ENCODE peak calls at places on chromosome 18, in four cellular contexts. K is neural crest cell, H is endothelial cell, D is H9. J is an unnamed sample.

GRCh38 chr18:6161549-6161948 is 253.2 kb downstream of the L3MBTL4 start:
- DNase-seq in H (no peak), K (no peak), D (no peak), J (peak; percentile 13)

GRCh38 chr18:3832211-3832610 is 382.2 kb downstream of the TGIF1 start:
- DNase-seq in K (no peak), H (no peak), D (no peak), J (no peak)

GRCh38 chr18:13647761-13648160 is 78.6 kb downstream of the FAM210A start:
- DNase-seq in H (no peak), D (no peak), K (no peak), J (no peak)

GRCh38 chr18:45730832-45731545 is 7.0 kb downstream of the SLC14A1 start:
- DNase-seq in H (no peak), K (no peak), D (no peak), J (no peak)

GRCh38 chr18:59549797-59550516 is 147.3 kb downstream of the CCBE1 start:
- DNase-seq in D (no peak), K (no peak), H (no peak), J (no peak)

GRCh38 chr18:12420831-12421421 is 13.2 kb downstream of the PRELID3A start:
- DNase-seq in D (peak; percentile 73), H (peak; percentile 27), K (peak; percentile 43), J (peak; percentile 48)

GRCh38 chr18:56168049-56168781 is 470.2 kb downstream of the TXNL1 start:
- DNase-seq in K (no peak), H (no peak), D (no peak), J (no peak)

GRCh38 chr18:4017479-4017878 is 437.6 kb downstream of the DLGAP1 start:
- DNase-seq in H (peak; percentile 15), K (no peak), D (peak; percentile 65), J (peak; percentile 27)

GRCh38 chr18:56517181-56517580 is 121.2 kb downstream of the TXNL1 start:
- DNase-seq in K (no peak), H (no peak), D (no peak), J (no peak)

GRCh38 chr18:45851196-45851925 is 25.9 kb downstream of the SIGLEC15 start:
- DNase-seq in D (no peak), K (no peak), H (no peak), J (no peak)

DNA sequence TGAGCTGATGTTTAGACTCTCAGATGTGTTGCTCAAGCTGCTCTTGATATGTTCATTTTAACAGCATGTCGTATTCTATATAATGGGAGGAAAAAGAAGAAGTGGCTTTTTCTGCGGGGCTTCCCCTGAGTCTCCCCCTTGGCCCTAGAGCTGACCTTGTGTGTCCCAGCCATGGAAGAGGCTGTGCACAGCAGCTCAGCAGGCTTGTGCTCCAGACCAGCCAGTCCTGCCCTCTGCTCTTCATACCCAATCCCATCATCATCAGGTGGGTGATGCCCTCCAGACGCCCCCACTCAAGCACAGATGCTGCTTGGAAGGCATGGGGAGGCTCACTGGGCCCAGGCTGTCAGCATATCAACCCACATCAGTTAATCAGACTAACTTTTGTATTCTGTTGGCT is 155.1 kb upstream of the CELF4 start:
- DNase-seq in H (no peak), K (no peak), D (no peak), J (no peak)
- TF ChIP-seq CTCF in H (no peak), K (no peak), D (no peak), J (no peak)

GRCh38 chr18:57906852-57907251 is 103.7 kb upstream of the ATP8B1 start:
- DNase-seq in K (no peak), D (no peak), H (no peak), J (no peak)
- TF ChIP-seq CTCF in K (no peak), D (peak; percentile 49), H (no peak), J (no peak)

GRCh38 chr18:78984941-78985784 is 5.5 kb downstream of the SALL3 start:
- DNase-seq in K (peak; percentile 28), H (peak; percentile 45), D (peak; percentile 81), J (no peak)
- TF ChIP-seq CTCF in K (peak; percentile 49), H (no peak), D (peak; percentile 71), J (peak; percentile 58)

DNA sequence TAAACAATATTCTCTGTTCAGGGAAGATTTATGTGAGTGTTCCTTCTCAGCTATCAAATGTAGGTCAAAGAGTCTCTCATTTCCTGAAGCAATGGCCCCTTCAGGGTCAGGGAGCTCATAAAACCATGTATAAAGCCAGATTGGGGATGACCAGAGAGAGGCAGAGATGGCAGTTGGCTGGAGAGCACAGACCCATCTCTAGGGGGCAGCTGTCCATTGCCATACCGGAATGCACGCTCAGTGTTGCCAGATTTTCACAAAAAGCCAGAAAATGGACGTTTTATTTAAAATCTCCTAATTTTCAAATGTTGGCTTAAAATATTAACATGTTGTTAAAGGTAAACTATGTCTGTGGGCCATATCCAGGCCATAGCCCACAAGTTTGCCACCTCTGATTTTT is 1920.7 kb upstream of the CELF4 start:
- DNase-seq in D (no peak), H (no peak), K (no peak), J (no peak)
- TF ChIP-seq CTCF in D (peak; percentile 62), H (no peak), K (no peak), J (no peak)

GRCh38 chr18:48028716-48029115 is 98.3 kb upstream of the SMAD2 start:
- DNase-seq in H (no peak), D (no peak), K (no peak), J (no peak)

GRCh38 chr18:48026216-48026615 is 95.8 kb upstream of the SMAD2 start:
- DNase-seq in K (no peak), H (no peak), D (no peak), J (no peak)

GRCh38 chr18:48029296-48029986 is 99.0 kb upstream of the SMAD2 start:
- DNase-seq in D (no peak), H (no peak), K (no peak), J (no peak)

GRCh38 chr18:48027401-48027931 is 97.0 kb upstream of the SMAD2 start:
- DNase-seq in K (no peak), D (no peak), H (peak; percentile 30), J (no peak)

DNA sequence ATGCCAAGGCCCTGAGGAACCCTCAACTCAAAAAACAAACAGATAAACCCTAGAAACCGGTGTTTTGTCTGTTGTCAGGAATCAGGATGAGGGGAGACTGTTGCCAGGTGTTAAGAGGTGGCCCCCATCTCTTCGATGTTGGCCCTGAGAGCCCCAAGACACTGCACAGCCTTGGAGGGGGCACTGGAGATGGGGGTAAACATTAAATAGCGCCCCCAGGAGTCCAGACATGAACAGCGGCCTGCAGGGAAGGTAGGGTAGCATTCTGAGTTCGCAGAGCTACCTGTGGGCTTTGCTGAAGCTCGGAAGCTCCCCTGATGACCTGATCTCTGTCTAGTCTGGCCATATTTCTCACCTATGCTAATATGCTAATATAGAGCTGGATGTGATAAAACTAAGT is 97.6 kb upstream of the SMAD2 start:
- DNase-seq in H (no peak), D (no peak), K (no peak), J (no peak)
- TF ChIP-seq CTCF in H (peak; percentile 37), D (peak; percentile 48), K (no peak), J (no peak)

DNA sequence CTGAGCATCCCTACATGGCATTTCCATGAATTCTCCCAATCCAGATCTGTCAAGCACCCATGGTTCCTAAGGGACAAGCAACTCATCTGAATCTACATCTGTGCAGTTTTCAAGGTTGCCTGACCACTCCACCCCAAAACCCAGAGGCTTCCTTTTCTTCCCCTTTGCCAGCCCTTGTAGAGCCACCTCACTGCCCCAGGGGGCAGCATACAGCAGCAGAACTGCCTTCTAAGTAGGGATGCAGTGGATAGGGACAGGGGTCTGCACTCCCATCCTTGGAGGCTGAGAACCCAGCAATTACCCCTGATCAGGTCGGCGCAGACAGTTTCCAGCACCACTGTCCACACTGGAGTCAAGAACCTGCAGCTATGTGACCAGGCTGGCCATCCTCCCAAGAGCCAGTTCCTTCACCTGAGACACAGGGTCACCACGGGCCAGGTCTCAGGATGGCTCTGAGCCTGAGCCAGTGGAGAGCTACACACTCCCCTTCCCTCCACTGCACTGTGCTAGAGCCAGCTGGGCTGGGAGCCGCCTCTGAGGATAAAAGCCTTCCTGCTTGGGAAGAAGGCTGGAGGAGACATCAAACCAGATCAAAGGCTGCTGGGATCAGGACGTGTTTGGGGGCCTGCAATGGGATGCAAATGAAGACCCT is 283.1 kb downstream of the CELF4 start:
- DNase-seq in K (no peak), D (peak; percentile 48), H (no peak), J (no peak)
- TF ChIP-seq CTCF in K (peak; percentile 44), D (peak; percentile 77), H (peak; percentile 31), J (peak; percentile 46)

J was measured in GM13977.